ENCODE peak calls at places on chromosomes 11 and 22, in six cellular contexts. W is Peyer's patch; J is adrenal gland; E is OCI-LY7; H is HCT116; K is CD4-positive, CD25-positive, alpha-beta regulatory T cell. O is an unnamed sample.
A peak's percentile ranks its signal among the peaks of the same experiment; 100 is the strongest.

GRCh38 chr11:80593981-80594380 is 1153.2 kb upstream of the TENM4 start:
- DNase-seq in E (no peak), H (no peak), J (no peak), W (peak; percentile 74), K (no peak), O (no peak)

GRCh38 chr11:66745356-66746235 is 16.6 kb upstream of the SPTBN2 start:
- DNase-seq in H (no peak), K (peak; percentile 30), J (no peak), E (peak; percentile 81), W (peak; percentile 87), O (no peak)

GRCh38 chr11:20351151-20351550 is 12.4 kb upstream of the HTATIP2 start:
- DNase-seq in H (no peak), W (no peak), J (no peak), K (no peak), E (no peak), O (no peak)

GRCh38 chr11:96342131-96342970 is 644 bp downstream of the MAML2 start:
- DNase-seq in W (no peak), E (peak; percentile 10), K (no peak), H (no peak), J (no peak), O (no peak)

GRCh38 chr22:29480512-29481264 is 670 bp downstream of the NEFH start:
- DNase-seq in W (no peak), H (no peak), K (peak; percentile 7), E (no peak), J (peak; percentile 78), O (no peak)

GRCh38 chr11:111331711-111332479 is 33.5 kb downstream of the POU2AF3 start:
- DNase-seq in W (no peak), J (peak; percentile 70), H (no peak), K (no peak), E (no peak), O (no peak)

GRCh38 chr22:24982301-24983056 is 30.0 kb downstream of the KIAA1671 start:
- DNase-seq in E (no peak), H (no peak), K (no peak), W (no peak), J (peak; percentile 52), O (no peak)

GRCh38 chr22:19576460-19577421 is 52.5 kb upstream of the CLDN5 start:
- DNase-seq in J (no peak), W (no peak), E (peak; percentile 4), H (no peak), K (no peak), O (no peak)

GRCh38 chr11:114179234-114179941 is 116.8 kb upstream of the NNMT start:
- DNase-seq in W (peak; percentile 94), K (no peak), E (peak; percentile 26), H (no peak), J (peak; percentile 89), O (no peak)

GRCh38 chr11:128422576-128423370 is 164.6 kb downstream of the ETS1 start:
- DNase-seq in E (no peak), H (no peak), K (peak; percentile 75), J (no peak), W (peak; percentile 75), O (no peak)

DNA sequence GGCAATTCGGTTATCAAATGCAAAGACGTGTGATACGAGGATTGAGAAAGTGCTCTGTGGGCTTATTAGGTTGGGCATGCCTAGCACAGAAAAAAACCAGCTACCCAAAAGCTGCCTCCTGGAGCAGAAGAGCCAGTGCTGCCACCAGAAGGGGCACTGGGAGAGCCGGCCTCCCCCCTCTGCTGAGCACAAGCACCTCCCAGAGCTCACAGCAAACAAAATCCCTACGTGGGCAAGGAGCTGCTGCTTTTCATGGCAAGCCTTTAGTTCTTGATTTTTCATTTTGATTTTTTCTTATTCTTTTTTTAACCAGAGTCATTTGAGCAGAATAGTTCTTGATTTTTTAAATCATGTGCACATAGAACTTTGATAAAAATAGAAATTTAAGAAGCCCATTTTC is 12.8 kb downstream of the RPUSD4 start:
- DNase-seq in J (no peak), E (no peak), K (no peak), H (no peak), W (no peak), O (no peak)
- H3K36me3 ChIP-seq in J (peaks cover 52% of the 10 kb centered on the region), E (peaks cover 99% of the 10 kb centered on the region), K (peaks cover 74% of the 10 kb centered on the region), H (peaks cover 30% of the 10 kb centered on the region), W (no peaks in the 10 kb centered on the region), O (peaks cover 13% of the 10 kb centered on the region)

GRCh38 chr22:38735126-38735464 is 20.7 kb downstream of the SUN2 start:
- DNase-seq in J (no peak), H (no peak), K (no peak), W (no peak), E (no peak), O (no peak)

GRCh38 chr22:38731703-38732161 is 24.1 kb downstream of the SUN2 start:
- DNase-seq in J (no peak), K (no peak), W (no peak), H (no peak), E (no peak), O (no peak)

GRCh38 chr22:38734203-38735100 is 21.3 kb downstream of the SUN2 start:
- DNase-seq in E (no peak), W (peak; percentile 72), K (no peak), H (no peak), J (no peak), O (no peak)

GRCh38 chr22:38732251-38732815 is 23.5 kb downstream of the SUN2 start:
- DNase-seq in K (no peak), H (no peak), W (no peak), J (no peak), E (no peak), O (no peak)

DNA sequence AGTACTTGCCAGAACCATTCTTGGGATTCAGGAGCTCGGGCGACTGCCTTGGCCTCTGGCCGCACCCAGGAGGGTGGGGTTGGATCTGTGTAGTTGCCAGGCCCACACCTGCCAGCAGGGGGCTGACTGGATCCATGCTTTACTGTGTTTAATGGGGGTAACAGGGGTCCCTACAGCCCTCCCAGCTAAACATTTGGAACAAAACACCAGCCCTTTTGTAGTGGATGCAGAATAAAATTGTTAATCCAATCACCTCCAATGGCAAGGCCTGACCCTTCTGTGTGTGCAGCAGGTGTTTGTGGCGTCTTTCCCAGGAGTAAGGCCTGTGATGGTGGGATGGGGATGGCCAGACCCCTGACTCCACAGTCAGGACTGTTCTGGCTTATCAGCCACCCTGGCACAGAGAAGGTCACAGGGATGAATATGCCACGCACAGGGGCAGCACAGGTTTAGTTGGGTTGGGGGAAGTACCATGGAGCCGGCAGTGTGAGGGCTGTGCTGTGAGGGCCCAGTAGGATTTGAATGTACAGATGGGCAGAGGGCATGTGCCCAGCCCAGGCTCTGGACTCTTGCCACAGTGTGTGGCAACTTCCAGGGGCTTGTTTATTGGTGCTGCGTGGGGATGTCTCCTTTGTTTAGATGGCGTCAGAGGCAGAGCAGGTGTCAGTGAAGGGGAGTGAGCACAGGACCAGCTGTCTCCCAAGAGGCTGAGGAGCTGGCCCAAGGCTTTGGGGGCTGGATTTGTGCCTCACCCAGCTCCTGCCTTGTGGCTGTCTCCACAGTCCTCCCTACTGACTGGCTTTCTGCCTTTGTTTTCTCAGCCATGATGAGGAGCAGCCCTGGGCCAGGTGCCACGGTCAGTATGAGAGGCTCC is 22.2 kb downstream of the SUN2 start:
- DNase-seq in E (peak; percentile 56), K (no peak), J (peak; percentile 77), W (peak; percentile 85), H (no peak), O (no peak)
- H3K36me3 ChIP-seq in E (peaks cover 83% of the 10 kb centered on the region), K (peaks cover 71% of the 10 kb centered on the region), J (peaks cover 72% of the 10 kb centered on the region), W (no peaks in the 10 kb centered on the region), H (peaks cover 38% of the 10 kb centered on the region), O (peaks cover 52% of the 10 kb centered on the region)

DNA sequence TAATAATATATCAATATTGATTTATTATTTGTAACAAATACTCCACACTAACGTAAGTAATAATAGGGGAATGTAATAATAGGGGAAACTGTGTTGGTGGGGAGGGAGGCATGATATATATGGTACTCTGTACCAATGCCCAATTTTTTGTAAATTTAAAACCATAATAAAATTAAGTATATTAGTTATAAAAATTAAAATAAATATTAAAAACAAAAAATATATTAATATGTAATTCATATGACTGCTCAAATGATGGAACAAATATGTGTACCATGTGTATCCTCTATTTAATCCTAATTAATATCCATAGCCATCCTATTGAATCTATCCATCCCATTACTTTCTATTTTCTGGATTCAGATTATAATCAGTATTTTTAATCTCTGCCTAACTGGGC is 578.0 kb downstream of the KCNA4 start:
- DNase-seq in H (no peak), K (no peak), E (no peak), J (no peak), W (no peak), O (no peak)
- H3K36me3 ChIP-seq in H (no peaks in the 10 kb centered on the region), K (no peaks in the 10 kb centered on the region), E (no peaks in the 10 kb centered on the region), J (no peaks in the 10 kb centered on the region), W (no peaks in the 10 kb centered on the region), O (no peaks in the 10 kb centered on the region)

DNA sequence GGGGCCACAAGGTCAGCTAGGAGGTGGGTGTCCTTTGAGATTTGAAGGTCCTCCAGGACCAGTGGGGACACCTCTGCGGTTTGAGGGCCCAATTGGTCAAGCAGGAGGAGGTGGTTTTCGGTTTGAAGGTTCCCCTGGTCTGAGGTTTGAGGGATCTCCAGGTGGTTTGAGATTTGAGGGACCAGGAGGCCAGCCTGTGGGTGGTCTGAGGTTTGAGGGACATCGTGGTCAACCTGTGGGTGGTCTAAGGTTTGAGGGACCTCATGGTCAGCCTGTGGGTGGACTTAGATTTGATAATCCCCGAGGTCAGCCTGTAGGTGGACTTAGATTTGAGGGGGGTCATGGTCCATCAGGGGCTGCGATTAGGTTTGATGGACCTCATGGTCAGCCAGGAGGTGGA is 11.8 kb downstream of the PCF11 start:
- DNase-seq in W (no peak), J (no peak), K (no peak), H (no peak), E (no peak), O (no peak)
- H3K36me3 ChIP-seq in W (no peaks in the 10 kb centered on the region), J (peaks cover 69% of the 10 kb centered on the region), K (peaks cover 84% of the 10 kb centered on the region), H (peaks cover 57% of the 10 kb centered on the region), E (peaks cover 99% of the 10 kb centered on the region), O (peaks cover 11% of the 10 kb centered on the region)

GRCh38 chr22:38482662-38483308 is 14.9 kb downstream of the KDELR3 start:
- DNase-seq in J (no peak), E (no peak), K (no peak), W (no peak), H (no peak), O (no peak)

GRCh38 chr22:38477515-38477914 is 9.6 kb downstream of the KDELR3 start:
- DNase-seq in E (no peak), H (no peak), J (no peak), K (no peak), W (no peak), O (no peak)

GRCh38 chr22:38481871-38482332 is 14.0 kb downstream of the KDELR3 start:
- DNase-seq in K (no peak), W (no peak), H (no peak), E (no peak), J (no peak), O (no peak)

GRCh38 chr22:38481162-38481870 is 13.4 kb downstream of the KDELR3 start:
- DNase-seq in W (no peak), E (no peak), H (no peak), K (no peak), J (no peak), O (no peak)

GRCh38 chr22:38479096-38479840 is 11.4 kb downstream of the KDELR3 start:
- DNase-seq in K (no peak), H (no peak), E (no peak), W (no peak), J (no peak), O (no peak)
- H3K36me3 ChIP-seq in K (peaks cover 34% of the 10 kb centered on the region), H (peaks cover 11% of the 10 kb centered on the region), E (peaks cover 54% of the 10 kb centered on the region), W (no peaks in the 10 kb centered on the region), J (peaks cover 40% of the 10 kb centered on the region), O (peaks cover 19% of the 10 kb centered on the region)